ENCODE peak calls at places on chromosomes 5 and 9, in eight cellular contexts. O is SW 1271, L is T-helper 2 cell, U is cerebellum, H is NCI-H146, P is AG08395, J is activated T-cell treated with anti-CD3 and anti-CD28 coated beads for 24 hours, A is IMR-90. K is an unnamed sample.
A peak's percentile ranks its signal among the peaks of the same experiment; 100 is the strongest.

GRCh38 chr5:83636141-83636540 is 84.5 kb downstream of the HAPLN1 start:
- DNase-seq in A (peak; percentile 13), U (no peak), O (no peak), L (no peak), P (peak; percentile 15), J (no peak), H (no peak), K (no peak)

GRCh38 chr9:99040911-99041582 is 63.9 kb upstream of the TGFBR1 start:
- DNase-seq in P (peak; percentile 84), J (no peak), U (no peak), A (peak; percentile 87), H (no peak), L (no peak), O (peak; percentile 29), K (peak; percentile 80)

GRCh38 chr5:32030686-32031478 is 143.2 kb downstream of the GOLPH3 start:
- DNase-seq in P (no peak), L (no peak), A (peak; percentile 32), H (no peak), O (no peak), J (no peak), U (no peak), K (no peak)

GRCh38 chr5:97229196-97229595 is 46.1 kb upstream of the RIOK2 start:
- DNase-seq in L (no peak), P (no peak), U (no peak), O (no peak), A (no peak), H (no peak), J (no peak), K (no peak)

GRCh38 chr5:145479271-145479670 is 355.9 kb downstream of the PRELID2 start:
- DNase-seq in H (no peak), P (no peak), J (no peak), O (peak; percentile 7), A (no peak), U (no peak), L (no peak), K (peak; percentile 41)

GRCh38 chr5:57559110-57559635 is 76.6 kb upstream of the ACTBL2 start:
- DNase-seq in L (no peak), P (no peak), H (no peak), O (no peak), U (no peak), J (no peak), A (peak; percentile 69), K (no peak)

GRCh38 chr5:53360811-53361210 is 119.6 kb upstream of the FST start:
- DNase-seq in L (no peak), A (peak; percentile 94), U (no peak), P (peak; percentile 70), H (no peak), O (peak; percentile 77), J (no peak), K (peak; percentile 36)

GRCh38 chr9:123649909-123650308 is 280.0 kb downstream of the DENND1A start:
- DNase-seq in O (no peak), H (no peak), L (peak; percentile 75), J (no peak), U (no peak), P (no peak), A (no peak), K (no peak)

GRCh38 chr9:100443781-100444768 is 17.1 kb downstream of the MSANTD3 start:
- DNase-seq in O (no peak), A (peak; percentile 58), J (no peak), P (no peak), H (no peak), U (no peak), L (no peak), K (no peak)

GRCh38 chr5:88235346-88235745 is 33.3 kb downstream of the TMEM161B start:
- DNase-seq in H (no peak), P (no peak), A (no peak), J (no peak), L (no peak), U (no peak), O (no peak), K (no peak)

GRCh38 chr9:88684046-88684445 is 149.1 kb downstream of the NXNL2 start:
- DNase-seq in J (no peak), L (no peak), H (no peak), A (no peak), O (no peak), P (no peak), U (no peak), K (no peak)

GRCh38 chr5:117455236-117456233 is 880.9 kb upstream of the SEMA6A start:
- DNase-seq in H (no peak), L (peak; percentile 2), P (no peak), O (no peak), U (no peak), J (no peak), A (no peak), K (no peak)

GRCh38 chr5:21391506-21391905 is 1403.5 kb upstream of the CDH18 start:
- DNase-seq in P (no peak), U (no peak), A (peak; percentile 9), J (no peak), L (no peak), H (no peak), O (peak; percentile 74), K (no peak)

GRCh38 chr5:175733017-175733416 is 75.1 kb downstream of the HRH2 start:
- DNase-seq in H (no peak), A (no peak), U (no peak), L (no peak), O (no peak), J (no peak), P (no peak), K (no peak)

GRCh38 chr5:10289353-10289752 is 18.3 kb downstream of the CMBL start:
- DNase-seq in J (no peak), O (no peak), P (peak; percentile 31), U (no peak), H (no peak), L (no peak), A (no peak), K (no peak)

GRCh38 chr5:168875839-168876238 is 296.7 kb upstream of the PANK3 start:
- DNase-seq in O (no peak), U (no peak), H (no peak), J (no peak), A (no peak), P (peak; percentile 36), L (no peak), K (no peak)

GRCh38 chr5:131392461-131393095 is 128.7 kb downstream of the CDC42SE2 start:
- DNase-seq in A (no peak), P (no peak), J (no peak), L (peak; percentile 71), H (no peak), U (no peak), O (no peak), K (no peak)

GRCh38 chr5:6373081-6373846 is 5.1 kb downstream of the MED10 start:
- DNase-seq in J (no peak), L (no peak), P (no peak), H (no peak), O (no peak), U (no peak), A (no peak), K (no peak)